ENCODE peak calls at places on chromosomes 7 and 10, in four cellular contexts. One of them, this sample, is unnamed.

GRCh38 chr10:100043344-100043743 is 33.6 kb upstream of the DNMBP start:
- DNase-seq in activated CD4-positive, CD25-positive, alpha-beta regulatory T cell treated with anti-CD3 and anti-CD28 coated beads, Interleukin-2, amount 50 U/mL, for 72 hours: no peak
- DNase-seq in HCT116: peak
- DNase-seq in NCI-H1105: no peak
- DNase-seq in this sample: no peak

GRCh38 chr10:35387768-35388167 is 51.5 kb downstream of the CCNY start:
- DNase-seq in activated CD4-positive, CD25-positive, alpha-beta regulatory T cell treated with anti-CD3 and anti-CD28 coated beads, Interleukin-2, amount 50 U/mL, for 72 hours: no peak
- DNase-seq in HCT116: no peak
- DNase-seq in NCI-H1105: no peak
- DNase-seq in this sample: no peak

GRCh38 chr10:102475451-102476040 is 24.2 kb upstream of the C10orf95 start:
- DNase-seq in activated CD4-positive, CD25-positive, alpha-beta regulatory T cell treated with anti-CD3 and anti-CD28 coated beads, Interleukin-2, amount 50 U/mL, for 72 hours: no peak
- DNase-seq in HCT116: no peak
- DNase-seq in NCI-H1105: no peak
- DNase-seq in this sample: no peak

GRCh38 chr7:152076324-152076821 is 50.9 kb downstream of the GALNT11 start:
- DNase-seq in activated CD4-positive, CD25-positive, alpha-beta regulatory T cell treated with anti-CD3 and anti-CD28 coated beads, Interleukin-2, amount 50 U/mL, for 72 hours: no peak
- DNase-seq in HCT116: peak
- DNase-seq in NCI-H1105: no peak
- DNase-seq in this sample: no peak

GRCh38 chr10:93876391-93876790 is 17.4 kb upstream of the SLC35G1 start:
- DNase-seq in activated CD4-positive, CD25-positive, alpha-beta regulatory T cell treated with anti-CD3 and anti-CD28 coated beads, Interleukin-2, amount 50 U/mL, for 72 hours: no peak
- DNase-seq in HCT116: no peak
- DNase-seq in NCI-H1105: no peak
- DNase-seq in this sample: no peak

GRCh38 chr10:120990831-120991230 is 139.7 kb downstream of the WDR11 start:
- DNase-seq in activated CD4-positive, CD25-positive, alpha-beta regulatory T cell treated with anti-CD3 and anti-CD28 coated beads, Interleukin-2, amount 50 U/mL, for 72 hours: no peak
- DNase-seq in HCT116: no peak
- DNase-seq in NCI-H1105: no peak
- DNase-seq in this sample: no peak

GRCh38 chr10:29263506-29263905 is 25.4 kb upstream of the LYZL1 start:
- DNase-seq in activated CD4-positive, CD25-positive, alpha-beta regulatory T cell treated with anti-CD3 and anti-CD28 coated beads, Interleukin-2, amount 50 U/mL, for 72 hours: no peak
- DNase-seq in HCT116: no peak
- DNase-seq in NCI-H1105: no peak
- DNase-seq in this sample: no peak

GRCh38 chr7:116641551-116642153 is 30.3 kb upstream of the MET start:
- DNase-seq in activated CD4-positive, CD25-positive, alpha-beta regulatory T cell treated with anti-CD3 and anti-CD28 coated beads, Interleukin-2, amount 50 U/mL, for 72 hours: no peak
- DNase-seq in HCT116: no peak
- DNase-seq in NCI-H1105: no peak
- DNase-seq in this sample: no peak

GRCh38 chr10:58971806-58972491 is 204.5 kb upstream of the PHYHIPL start:
- DNase-seq in activated CD4-positive, CD25-positive, alpha-beta regulatory T cell treated with anti-CD3 and anti-CD28 coated beads, Interleukin-2, amount 50 U/mL, for 72 hours: no peak
- DNase-seq in HCT116: no peak
- DNase-seq in NCI-H1105: no peak
- DNase-seq in this sample: no peak

GRCh38 chr10:94102436-94102835 is 108.7 kb downstream of the PLCE1 start:
- DNase-seq in activated CD4-positive, CD25-positive, alpha-beta regulatory T cell treated with anti-CD3 and anti-CD28 coated beads, Interleukin-2, amount 50 U/mL, for 72 hours: no peak
- DNase-seq in HCT116: no peak
- DNase-seq in NCI-H1105: no peak
- DNase-seq in this sample: no peak

GRCh38 chr10:79319372-79319771 is 27.9 kb upstream of the PPIF start:
- DNase-seq in activated CD4-positive, CD25-positive, alpha-beta regulatory T cell treated with anti-CD3 and anti-CD28 coated beads, Interleukin-2, amount 50 U/mL, for 72 hours: no peak
- DNase-seq in HCT116: no peak
- DNase-seq in NCI-H1105: no peak
- DNase-seq in this sample: peak

GRCh38 chr10:3803295-3803883 is 18.4 kb upstream of the KLF6 start:
- DNase-seq in activated CD4-positive, CD25-positive, alpha-beta regulatory T cell treated with anti-CD3 and anti-CD28 coated beads, Interleukin-2, amount 50 U/mL, for 72 hours: no peak
- DNase-seq in HCT116: no peak
- DNase-seq in NCI-H1105: no peak
- DNase-seq in this sample: no peak

GRCh38 chr7:84204655-84205054 is 10.1 kb upstream of the SEMA3A start:
- DNase-seq in activated CD4-positive, CD25-positive, alpha-beta regulatory T cell treated with anti-CD3 and anti-CD28 coated beads, Interleukin-2, amount 50 U/mL, for 72 hours: no peak
- DNase-seq in HCT116: no peak
- DNase-seq in NCI-H1105: no peak
- DNase-seq in this sample: no peak

GRCh38 chr10:118166951-118167350 is 120.2 kb upstream of the RAB11FIP2 start:
- DNase-seq in activated CD4-positive, CD25-positive, alpha-beta regulatory T cell treated with anti-CD3 and anti-CD28 coated beads, Interleukin-2, amount 50 U/mL, for 72 hours: no peak
- DNase-seq in HCT116: no peak
- DNase-seq in NCI-H1105: no peak
- DNase-seq in this sample: no peak

GRCh38 chr7:117137868-117138267 is 184.6 kb downstream of the ST7 start:
- DNase-seq in activated CD4-positive, CD25-positive, alpha-beta regulatory T cell treated with anti-CD3 and anti-CD28 coated beads, Interleukin-2, amount 50 U/mL, for 72 hours: no peak
- DNase-seq in HCT116: no peak
- DNase-seq in NCI-H1105: no peak
- DNase-seq in this sample: no peak

GRCh38 chr10:65320256-65321026 is 1605.4 kb upstream of the LRRTM3 start:
- DNase-seq in activated CD4-positive, CD25-positive, alpha-beta regulatory T cell treated with anti-CD3 and anti-CD28 coated beads, Interleukin-2, amount 50 U/mL, for 72 hours: no peak
- DNase-seq in HCT116: no peak
- DNase-seq in NCI-H1105: no peak
- DNase-seq in this sample: no peak

GRCh38 chr7:77354914-77355313 is 61.2 kb downstream of the GSAP start:
- DNase-seq in activated CD4-positive, CD25-positive, alpha-beta regulatory T cell treated with anti-CD3 and anti-CD28 coated beads, Interleukin-2, amount 50 U/mL, for 72 hours: no peak
- DNase-seq in HCT116: no peak
- DNase-seq in NCI-H1105: no peak
- DNase-seq in this sample: no peak

GRCh38 chr10:63114031-63114814 is 18.9 kb upstream of the NRBF2 start:
- DNase-seq in activated CD4-positive, CD25-positive, alpha-beta regulatory T cell treated with anti-CD3 and anti-CD28 coated beads, Interleukin-2, amount 50 U/mL, for 72 hours: no peak
- DNase-seq in HCT116: no peak
- DNase-seq in NCI-H1105: no peak
- DNase-seq in this sample: no peak

This sample was measured in kidney.